ENCODE peak calls at places on chromosome X, in nine cellular contexts. One of them, this sample, is unnamed.

GRCh38 chrX:102712967-102713677 is 874 bp downstream of the GPRASP2 start:
- DNase-seq in prostate gland: peak
- DNase-seq in fibroblast of pulmonary artery: peak
- DNase-seq in AG09309: no peak
- DNase-seq in RWPE1: peak
- DNase-seq in Calu3: peak
- DNase-seq in D721Med: peak
- DNase-seq in tibial artery: peak
- DNase-seq in GM23338: peak
- DNase-seq in this sample: no peak

GRCh38 chrX:9988762-9989161 is 21.6 kb downstream of the CLDN34 start:
- DNase-seq in fibroblast of pulmonary artery: peak
- DNase-seq in AG09309: no peak
- DNase-seq in tibial artery: no peak
- DNase-seq in GM23338: no peak
- DNase-seq in prostate gland: no peak
- DNase-seq in RWPE1: peak
- DNase-seq in D721Med: no peak
- DNase-seq in Calu3: no peak
- DNase-seq in this sample: no peak

GRCh38 chrX:131827935-131828334 is 195.2 kb upstream of the STK26 start:
- DNase-seq in tibial artery: no peak
- DNase-seq in AG09309: no peak
- DNase-seq in D721Med: no peak
- DNase-seq in Calu3: peak
- DNase-seq in GM23338: peak
- DNase-seq in RWPE1: no peak
- DNase-seq in fibroblast of pulmonary artery: peak
- DNase-seq in prostate gland: no peak
- DNase-seq in this sample: no peak

GRCh38 chrX:24860140-24860539 is 155.6 kb downstream of the ARX start:
- DNase-seq in Calu3: no peak
- DNase-seq in fibroblast of pulmonary artery: peak
- DNase-seq in GM23338: no peak
- DNase-seq in D721Med: no peak
- DNase-seq in prostate gland: no peak
- DNase-seq in RWPE1: no peak
- DNase-seq in tibial artery: no peak
- DNase-seq in AG09309: no peak
- DNase-seq in this sample: no peak

GRCh38 chrX:22365460-22365859 is 92.7 kb downstream of the CBLL2 start:
- DNase-seq in tibial artery: no peak
- DNase-seq in prostate gland: no peak
- DNase-seq in Calu3: no peak
- DNase-seq in GM23338: no peak
- DNase-seq in D721Med: no peak
- DNase-seq in fibroblast of pulmonary artery: peak
- DNase-seq in RWPE1: peak
- DNase-seq in AG09309: peak
- DNase-seq in this sample: no peak

GRCh38 chrX:13203281-13203680 is 116.6 kb downstream of the ATXN3L start:
- DNase-seq in Calu3: no peak
- DNase-seq in D721Med: no peak
- DNase-seq in GM23338: no peak
- DNase-seq in AG09309: no peak
- DNase-seq in fibroblast of pulmonary artery: no peak
- DNase-seq in RWPE1: no peak
- DNase-seq in prostate gland: no peak
- DNase-seq in tibial artery: no peak
- DNase-seq in this sample: no peak

GRCh38 chrX:124117325-124117724 is 155.8 kb downstream of the STAG2 start:
- DNase-seq in GM23338: no peak
- DNase-seq in prostate gland: no peak
- DNase-seq in Calu3: no peak
- DNase-seq in fibroblast of pulmonary artery: no peak
- DNase-seq in RWPE1: no peak
- DNase-seq in tibial artery: no peak
- DNase-seq in AG09309: no peak
- DNase-seq in D721Med: no peak
- DNase-seq in this sample: no peak

GRCh38 chrX:20352935-20353336 is 86.2 kb upstream of the RPS6KA3 start:
- DNase-seq in Calu3: no peak
- DNase-seq in GM23338: no peak
- DNase-seq in AG09309: no peak
- DNase-seq in fibroblast of pulmonary artery: no peak
- DNase-seq in D721Med: no peak
- DNase-seq in RWPE1: no peak
- DNase-seq in tibial artery: no peak
- DNase-seq in prostate gland: no peak
- DNase-seq in this sample: no peak

GRCh38 chrX:128020701-128021100 is 31.5 kb downstream of the ACTRT1 start:
- DNase-seq in prostate gland: no peak
- DNase-seq in tibial artery: no peak
- DNase-seq in D721Med: no peak
- DNase-seq in AG09309: no peak
- DNase-seq in fibroblast of pulmonary artery: peak
- DNase-seq in GM23338: no peak
- DNase-seq in Calu3: peak
- DNase-seq in RWPE1: peak
- DNase-seq in this sample: no peak

GRCh38 chrX:5337160-5337559 is 891.5 kb downstream of the NLGN4X start:
- DNase-seq in RWPE1: no peak
- DNase-seq in D721Med: no peak
- DNase-seq in Calu3: no peak
- DNase-seq in GM23338: no peak
- DNase-seq in tibial artery: no peak
- DNase-seq in AG09309: no peak
- DNase-seq in fibroblast of pulmonary artery: no peak
- DNase-seq in prostate gland: no peak
- DNase-seq in this sample: no peak

GRCh38 chrX:151860827-151861226 is 51.9 kb upstream of the MAGEA4 start:
- DNase-seq in prostate gland: no peak
- DNase-seq in D721Med: no peak
- DNase-seq in Calu3: no peak
- DNase-seq in fibroblast of pulmonary artery: no peak
- DNase-seq in GM23338: no peak
- DNase-seq in AG09309: no peak
- DNase-seq in RWPE1: no peak
- DNase-seq in tibial artery: no peak
- DNase-seq in this sample: no peak

GRCh38 chrX:128781506-128781905 is 729.3 kb upstream of the ACTRT1 start:
- DNase-seq in tibial artery: no peak
- DNase-seq in GM23338: peak
- DNase-seq in RWPE1: peak
- DNase-seq in D721Med: no peak
- DNase-seq in fibroblast of pulmonary artery: no peak
- DNase-seq in prostate gland: peak
- DNase-seq in AG09309: no peak
- DNase-seq in Calu3: peak
- DNase-seq in this sample: no peak

GRCh38 chrX:4675686-4676300 is 962.3 kb upstream of the PRKX start:
- DNase-seq in prostate gland: no peak
- DNase-seq in tibial artery: no peak
- DNase-seq in AG09309: no peak
- DNase-seq in D721Med: no peak
- DNase-seq in fibroblast of pulmonary artery: no peak
- DNase-seq in GM23338: no peak
- DNase-seq in Calu3: no peak
- DNase-seq in RWPE1: no peak
- DNase-seq in this sample: no peak

GRCh38 chrX:130330146-130330545 is 9.6 kb upstream of the SLC25A14 start:
- DNase-seq in RWPE1: peak
- DNase-seq in prostate gland: no peak
- DNase-seq in Calu3: no peak
- DNase-seq in AG09309: no peak
- DNase-seq in fibroblast of pulmonary artery: no peak
- DNase-seq in D721Med: no peak
- DNase-seq in GM23338: no peak
- DNase-seq in tibial artery: no peak
- DNase-seq in this sample: no peak

GRCh38 chrX:38798956-38799355 is 2.3 kb upstream of the MID1IP1 start:
- DNase-seq in GM23338: no peak
- DNase-seq in D721Med: no peak
- DNase-seq in fibroblast of pulmonary artery: peak
- DNase-seq in RWPE1: peak
- DNase-seq in prostate gland: no peak
- DNase-seq in AG09309: peak
- DNase-seq in tibial artery: no peak
- DNase-seq in Calu3: no peak
- DNase-seq in this sample: no peak

GRCh38 chrX:38800981-38801845 is at the start of gene MID1IP1:
- DNase-seq in prostate gland: peak
- DNase-seq in tibial artery: peak
- DNase-seq in fibroblast of pulmonary artery: peak
- DNase-seq in Calu3: peak
- DNase-seq in AG09309: peak
- DNase-seq in RWPE1: peak
- DNase-seq in D721Med: peak
- DNase-seq in GM23338: peak
- DNase-seq in this sample: peak

GRCh38 chrX:38796926-38797325 is 4.3 kb upstream of the MID1IP1 start:
- DNase-seq in GM23338: no peak
- DNase-seq in Calu3: no peak
- DNase-seq in fibroblast of pulmonary artery: peak
- DNase-seq in tibial artery: no peak
- DNase-seq in prostate gland: no peak
- DNase-seq in RWPE1: no peak
- DNase-seq in D721Med: no peak
- DNase-seq in AG09309: no peak
- DNase-seq in this sample: no peak

GRCh38 chrX:38803286-38803608 is 2.0 kb downstream of the MID1IP1 start:
- DNase-seq in Calu3: no peak
- DNase-seq in RWPE1: no peak
- DNase-seq in tibial artery: no peak
- DNase-seq in GM23338: no peak
- DNase-seq in fibroblast of pulmonary artery: no peak
- DNase-seq in prostate gland: no peak
- DNase-seq in D721Med: no peak
- DNase-seq in AG09309: no peak
- DNase-seq in this sample: no peak

GRCh38 chrX:38799995-38800394 is 1.3 kb upstream of the MID1IP1 start:
- DNase-seq in tibial artery: peak
- DNase-seq in AG09309: no peak
- DNase-seq in GM23338: no peak
- DNase-seq in Calu3: no peak
- DNase-seq in fibroblast of pulmonary artery: no peak
- DNase-seq in D721Med: no peak
- DNase-seq in prostate gland: no peak
- DNase-seq in RWPE1: no peak
- DNase-seq in this sample: no peak
- TF ChIP-seq CTCF in tibial artery: no peak
- TF ChIP-seq CTCF in AG09309: no peak
- TF ChIP-seq CTCF in GM23338: peak
- TF ChIP-seq CTCF in Calu3: no peak
- TF ChIP-seq CTCF in fibroblast of pulmonary artery: no peak
- TF ChIP-seq CTCF in D721Med: no peak
- TF ChIP-seq CTCF in prostate gland: no peak
- TF ChIP-seq CTCF in RWPE1: no peak
- TF ChIP-seq CTCF in this sample: no peak

GRCh38 chrX:57282568-57282967 is 3.9 kb upstream of the FAAH2 start:
- DNase-seq in AG09309: no peak
- DNase-seq in D721Med: no peak
- DNase-seq in fibroblast of pulmonary artery: no peak
- DNase-seq in Calu3: no peak
- DNase-seq in prostate gland: no peak
- DNase-seq in tibial artery: no peak
- DNase-seq in GM23338: peak
- DNase-seq in RWPE1: no peak
- DNase-seq in this sample: no peak
- TF ChIP-seq CTCF in AG09309: no peak
- TF ChIP-seq CTCF in D721Med: no peak
- TF ChIP-seq CTCF in fibroblast of pulmonary artery: no peak
- TF ChIP-seq CTCF in Calu3: no peak
- TF ChIP-seq CTCF in prostate gland: no peak
- TF ChIP-seq CTCF in tibial artery: no peak
- TF ChIP-seq CTCF in GM23338: peak
- TF ChIP-seq CTCF in RWPE1: no peak
- TF ChIP-seq CTCF in this sample: no peak

GRCh38 chrX:40150503-40150902 is 52.7 kb upstream of the BCOR start:
- DNase-seq in D721Med: no peak
- DNase-seq in RWPE1: no peak
- DNase-seq in fibroblast of pulmonary artery: no peak
- DNase-seq in Calu3: no peak
- DNase-seq in prostate gland: no peak
- DNase-seq in tibial artery: no peak
- DNase-seq in AG09309: no peak
- DNase-seq in GM23338: peak
- DNase-seq in this sample: no peak
- TF ChIP-seq CTCF in D721Med: no peak
- TF ChIP-seq CTCF in RWPE1: no peak
- TF ChIP-seq CTCF in fibroblast of pulmonary artery: no peak
- TF ChIP-seq CTCF in Calu3: no peak
- TF ChIP-seq CTCF in prostate gland: no peak
- TF ChIP-seq CTCF in tibial artery: no peak
- TF ChIP-seq CTCF in AG09309: no peak
- TF ChIP-seq CTCF in GM23338: no peak
- TF ChIP-seq CTCF in this sample: no peak

DNA sequence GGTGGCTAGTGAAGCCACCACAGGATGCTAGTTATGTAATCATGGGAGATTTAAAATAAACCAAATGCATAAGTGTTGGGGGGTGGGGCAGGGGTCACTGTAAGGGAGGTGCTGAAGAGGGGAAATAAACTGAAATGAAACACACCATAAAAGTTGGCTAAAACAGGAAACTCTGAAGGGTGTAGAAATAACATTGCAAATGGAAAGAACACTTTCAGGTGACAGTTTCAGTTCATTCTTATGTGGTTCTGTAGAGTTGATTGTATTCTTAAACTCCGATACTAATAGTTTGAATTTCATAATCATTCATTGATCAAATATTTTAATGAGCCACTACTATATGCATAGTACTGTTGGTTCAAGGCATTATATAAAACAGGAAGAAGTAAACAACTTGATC is 80.1 kb downstream of the HDAC8 start:
- DNase-seq in tibial artery: no peak
- DNase-seq in Calu3: no peak
- DNase-seq in GM23338: no peak
- DNase-seq in AG09309: no peak
- DNase-seq in prostate gland: no peak
- DNase-seq in fibroblast of pulmonary artery: no peak
- DNase-seq in RWPE1: no peak
- DNase-seq in D721Med: no peak
- DNase-seq in this sample: no peak
- TF ChIP-seq CTCF in tibial artery: no peak
- TF ChIP-seq CTCF in Calu3: no peak
- TF ChIP-seq CTCF in GM23338: no peak
- TF ChIP-seq CTCF in AG09309: no peak
- TF ChIP-seq CTCF in prostate gland: no peak
- TF ChIP-seq CTCF in fibroblast of pulmonary artery: no peak
- TF ChIP-seq CTCF in RWPE1: no peak
- TF ChIP-seq CTCF in D721Med: no peak
- TF ChIP-seq CTCF in this sample: no peak

GRCh38 chrX:38206542-38206941 is 14.1 kb downstream of the SRPX start:
- DNase-seq in fibroblast of pulmonary artery: no peak
- DNase-seq in D721Med: no peak
- DNase-seq in RWPE1: no peak
- DNase-seq in Calu3: no peak
- DNase-seq in GM23338: no peak
- DNase-seq in tibial artery: no peak
- DNase-seq in AG09309: no peak
- DNase-seq in prostate gland: no peak
- DNase-seq in this sample: no peak

GRCh38 chrX:38205037-38205436 is 15.6 kb downstream of the SRPX start:
- DNase-seq in prostate gland: no peak
- DNase-seq in tibial artery: no peak
- DNase-seq in AG09309: no peak
- DNase-seq in fibroblast of pulmonary artery: no peak
- DNase-seq in D721Med: no peak
- DNase-seq in GM23338: no peak
- DNase-seq in RWPE1: no peak
- DNase-seq in Calu3: no peak
- DNase-seq in this sample: no peak

GRCh38 chrX:38206036-38206435 is 14.6 kb downstream of the SRPX start:
- DNase-seq in Calu3: no peak
- DNase-seq in GM23338: no peak
- DNase-seq in fibroblast of pulmonary artery: no peak
- DNase-seq in prostate gland: no peak
- DNase-seq in tibial artery: no peak
- DNase-seq in AG09309: no peak
- DNase-seq in D721Med: no peak
- DNase-seq in RWPE1: no peak
- DNase-seq in this sample: no peak
- TF ChIP-seq CTCF in Calu3: no peak
- TF ChIP-seq CTCF in GM23338: no peak
- TF ChIP-seq CTCF in fibroblast of pulmonary artery: no peak
- TF ChIP-seq CTCF in prostate gland: no peak
- TF ChIP-seq CTCF in tibial artery: no peak
- TF ChIP-seq CTCF in AG09309: peak
- TF ChIP-seq CTCF in D721Med: no peak
- TF ChIP-seq CTCF in RWPE1: no peak
- TF ChIP-seq CTCF in this sample: no peak